ENCODE peak calls at places on chromosomes 7 and 10, in seven cellular contexts. V is GM12865, H is AML-193, P is caudate nucleus, D is breast epithelium, U is iris pigment epithelial cell, R is HCEC 1CT. Q is an unnamed sample.

GRCh38 chr7:156308976-156309620 is 331.5 kb upstream of the RNF32 start:
- DNase-seq in P (no peak), D (no peak), H (no peak), V (no peak), U (no peak), R (no peak), Q (no peak)

GRCh38 chr10:73768881-73769280 is 13.0 kb upstream of the CHCHD1 start:
- DNase-seq in P (no peak), R (no peak), V (peak; percentile 53), D (no peak), H (no peak), U (no peak), Q (no peak)

GRCh38 chr7:46178685-46179084 is 257.6 kb upstream of the IGFBP3 start:
- DNase-seq in D (no peak), P (no peak), V (no peak), U (peak; percentile 57), R (peak; percentile 44), H (no peak), Q (no peak)

GRCh38 chr10:92241158-92241500 is 49.7 kb downstream of the CPEB3 start:
- DNase-seq in U (peak; percentile 41), D (no peak), H (no peak), P (no peak), V (peak; percentile 18), R (no peak), Q (no peak)

GRCh38 chr7:155738652-155739537 is 73.4 kb downstream of the SHH start:
- DNase-seq in U (peak; percentile 80), V (peak; percentile 92), H (peak; percentile 21), P (no peak), D (peak; percentile 64), R (peak; percentile 54), Q (no peak)

GRCh38 chr10:76352300-76352699 is 920.9 kb downstream of the LRMDA start:
- DNase-seq in U (peak; percentile 94), R (peak; percentile 98), H (no peak), D (no peak), V (no peak), P (no peak), Q (no peak)

GRCh38 chr7:123570390-123571182 is 13.0 kb upstream of the NDUFA5 start:
- DNase-seq in H (no peak), V (no peak), P (no peak), R (no peak), D (no peak), U (peak; percentile 15), Q (no peak)

GRCh38 chr10:93028881-93029280 is 31.7 kb upstream of the CYP26C1 start:
- DNase-seq in R (peak; percentile 67), H (no peak), P (no peak), U (peak; percentile 79), D (no peak), V (no peak), Q (no peak)

GRCh38 chr7:155836216-155837125 is 24.2 kb upstream of the SHH start:
- DNase-seq in H (no peak), V (no peak), U (no peak), D (no peak), R (no peak), P (no peak), Q (no peak)

GRCh38 chr7:121020652-121021051 is 32.1 kb downstream of the CPED1 start:
- DNase-seq in V (no peak), D (no peak), H (peak; percentile 68), R (peak; percentile 88), U (peak; percentile 85), P (no peak), Q (no peak)

GRCh38 chr10:132714096-132714721 is 71.7 kb downstream of the NKX6-2 start:
- DNase-seq in P (peak; percentile 78), U (no peak), R (no peak), D (peak; percentile 48), H (no peak), V (no peak), Q (no peak)

GRCh38 chr10:23871211-23871610 is 337.7 kb upstream of the KIAA1217 start:
- DNase-seq in H (peak; percentile 2), P (no peak), D (no peak), V (peak; percentile 0), U (no peak), R (no peak), Q (no peak)

GRCh38 chr7:41193738-41194287 is 509.1 kb downstream of the INHBA start:
- DNase-seq in V (no peak), P (no peak), D (no peak), R (no peak), H (no peak), U (no peak), Q (no peak)

GRCh38 chr10:87092356-87092860 is 2.2 kb downstream of the GLUD1 start:
- DNase-seq in R (peak; percentile 13), H (no peak), D (no peak), U (peak; percentile 56), V (no peak), P (no peak), Q (no peak)

GRCh38 chr10:49056356-49056755 is 59.0 kb downstream of the VSTM4 start:
- DNase-seq in D (no peak), U (no peak), R (no peak), V (no peak), H (no peak), P (no peak), Q (no peak)

GRCh38 chr10:5559642-5560141 is 34.9 kb downstream of the CALML3 start:
- DNase-seq in P (no peak), H (no peak), U (peak; percentile 75), D (no peak), V (no peak), R (peak; percentile 60), Q (no peak)

GRCh38 chr10:75043256-75044121 is 68.0 kb upstream of the SAMD8 start:
- DNase-seq in P (no peak), U (no peak), R (no peak), V (no peak), H (no peak), D (no peak), Q (no peak)

GRCh38 chr10:98170249-98171117 is 36.0 kb downstream of the R3HCC1L start:
- DNase-seq in H (peak; percentile 43), R (peak; percentile 47), P (no peak), U (peak; percentile 51), V (peak; percentile 64), D (no peak), Q (peak; percentile 18)

GRCh38 chr10:1359599-1359955 is 303.4 kb downstream of the WDR37 start:
- DNase-seq in H (no peak), U (no peak), R (no peak), P (no peak), D (no peak), V (no peak), Q (no peak)

GRCh38 chr7:2123360-2123759 is 109.4 kb downstream of the MAD1L1 start:
- DNase-seq in U (no peak), V (no peak), P (no peak), D (no peak), H (no peak), R (no peak), Q (no peak)